ENCODE peak calls at places on chromosome 10, in nine cellular contexts. Z is heart left ventricle, X is T-cell, Q is fibroblast of lung, J is left lobe of liver, N is coronary artery, C is AG20443, D is choroid plexus epithelial cell, A is left ventricle myocardium inferior. W is an unnamed sample.

GRCh38 chr10:19332304-19332703 is 283.7 kb downstream of the MALRD1 start:
- DNase-seq in X (no peak), J (no peak), Z (no peak), C (no peak), Q (no peak), D (peak), A (no peak), N (no peak), W (peak)

GRCh38 chr10:93873427-93874115 is 20.2 kb upstream of the SLC35G1 start:
- DNase-seq in X (no peak), D (peak), N (no peak), C (no peak), J (no peak), Q (peak), Z (no peak), A (no peak), W (peak)

GRCh38 chr10:14605231-14605925 is 169.3 kb downstream of the FAM107B start:
- DNase-seq in N (no peak), C (peak), X (no peak), A (no peak), J (no peak), Z (no peak), D (peak), Q (peak), W (peak)

GRCh38 chr10:71486465-71487114 is 89.9 kb downstream of the CDH23 start:
- DNase-seq in C (peak), Q (peak), D (peak), A (peak), X (no peak), J (peak), N (no peak), Z (peak), W (peak)

GRCh38 chr10:114548662-114549061 is 109.4 kb downstream of the ABLIM1 start:
- DNase-seq in D (peak), A (no peak), N (no peak), J (peak), Z (no peak), C (peak), Q (peak), X (no peak), W (peak)

GRCh38 chr10:67770537-67770936 is 67.5 kb downstream of the DNAJC12 start:
- DNase-seq in D (no peak), X (no peak), C (no peak), A (no peak), Z (no peak), J (no peak), Q (no peak), N (no peak), W (no peak)

GRCh38 chr10:4546500-4546899 is 279.5 kb upstream of the AKR1E2 start:
- DNase-seq in Z (no peak), D (peak), J (no peak), N (no peak), X (no peak), C (peak), Q (peak), A (no peak), W (no peak)

GRCh38 chr10:126867567-126868365 is 37.5 kb upstream of the DOCK1 start:
- DNase-seq in A (no peak), C (peak), J (no peak), N (peak), D (peak), Q (peak), Z (no peak), X (no peak), W (peak)

GRCh38 chr10:87931836-87932230 is 68.4 kb downstream of the PTEN start:
- DNase-seq in A (no peak), D (no peak), X (no peak), C (no peak), J (no peak), N (no peak), Z (no peak), Q (peak), W (no peak)

GRCh38 chr10:114195079-114195478 is 15.9 kb downstream of the TDRD1 start:
- DNase-seq in Z (no peak), A (no peak), Q (no peak), D (no peak), X (no peak), J (no peak), N (no peak), C (no peak), W (no peak)

GRCh38 chr10:117360016-117360415 is 15.2 kb downstream of the PDZD8 start:
- DNase-seq in A (no peak), J (no peak), N (no peak), Z (no peak), Q (peak), C (no peak), X (no peak), D (no peak), W (no peak)

GRCh38 chr10:116748041-116748440 is 5.7 kb upstream of the HSPA12A start:
- DNase-seq in X (no peak), J (no peak), C (peak), A (no peak), Q (peak), D (peak), Z (no peak), N (no peak), W (peak)

GRCh38 chr10:7279303-7279702 is 131.5 kb downstream of the SFMBT2 start:
- DNase-seq in X (no peak), D (no peak), Z (no peak), Q (no peak), A (no peak), C (no peak), J (no peak), N (no peak), W (no peak)

GRCh38 chr10:21171936-21172773 is 275.0 kb upstream of the NEBL start:
- DNase-seq in A (no peak), J (no peak), X (no peak), Q (no peak), Z (no peak), D (no peak), C (no peak), N (no peak), W (no peak)

GRCh38 chr10:3401491-3401938 is 228.9 kb upstream of the PITRM1 start:
- DNase-seq in D (peak), C (no peak), A (no peak), J (no peak), Z (no peak), N (no peak), X (no peak), Q (peak), W (peak)

GRCh38 chr10:74799840-74800239 is 26.6 kb upstream of the KAT6B start:
- DNase-seq in X (no peak), A (no peak), C (no peak), Q (peak), Z (no peak), J (no peak), D (peak), N (no peak), W (peak)

GRCh38 chr10:106078796-106079576 is 1085.5 kb downstream of the SORCS1 start:
- DNase-seq in D (peak), J (no peak), C (peak), N (no peak), Z (no peak), A (no peak), X (no peak), Q (peak), W (peak)

GRCh38 chr10:110634527-110635209 is 9.5 kb upstream of the RBM20 start:
- DNase-seq in Z (peak), X (no peak), C (no peak), A (peak), D (no peak), Q (no peak), N (no peak), J (peak), W (no peak)

GRCh38 chr10:100565206-100565985 is 29.7 kb downstream of the HIF1AN start:
- DNase-seq in J (no peak), A (no peak), D (no peak), Z (no peak), C (no peak), N (no peak), X (no peak), Q (no peak), W (no peak)

GRCh38 chr10:35633006-35633980 is 8.8 kb downstream of the FZD8 start:
- DNase-seq in X (no peak), Z (no peak), Q (no peak), C (no peak), D (no peak), J (no peak), A (no peak), N (no peak), W (no peak)

GRCh38 chr10:78348416-78349164 is 314.9 kb downstream of the RPS24 start:
- DNase-seq in C (no peak), A (no peak), J (peak), Q (no peak), N (peak), Z (no peak), X (no peak), D (no peak), W (no peak)

GRCh38 chr10:49610015-49610734 is at the start of gene SLC18A3:
- DNase-seq in X (no peak), A (no peak), N (peak), Q (no peak), J (no peak), C (no peak), Z (no peak), D (no peak), W (no peak)

GRCh38 chr10:132389631-132390454 is 7.2 kb upstream of the PWWP2B start:
- DNase-seq in C (no peak), J (peak), X (no peak), Q (no peak), D (no peak), Z (no peak), A (peak), N (no peak), W (no peak)